ENCODE peak calls at places on chromosome 1, in six cellular contexts. V is upper lobe of left lung; K is heart left ventricle; P is IMR-90; Q is CD8-positive, alpha-beta T cell; X is A673. L is an unnamed sample.

GRCh38 chr1:228014235-228014930 is 7.6 kb downstream of the WNT3A start:
- DNase-seq in V (peak; percentile 21), K (peak; percentile 44), P (peak; percentile 38), Q (no peak), X (no peak), L (peak; percentile 85)

GRCh38 chr1:40955266-40955665 is 24.2 kb upstream of the CTPS1 start:
- DNase-seq in V (no peak), K (no peak), P (no peak), Q (no peak), X (no peak), L (no peak)

GRCh38 chr1:12516741-12517140 is 101.3 kb downstream of the DHRS3 start:
- DNase-seq in V (no peak), K (no peak), P (no peak), Q (no peak), X (no peak), L (no peak)

GRCh38 chr1:19735419-19736127 is 64.1 kb downstream of the TMCO4 start:
- DNase-seq in V (no peak), K (peak; percentile 74), P (peak; percentile 98), Q (no peak), X (peak; percentile 53), L (no peak)

GRCh38 chr1:94986783-94987182 is 59.9 kb upstream of the CNN3 start:
- DNase-seq in V (no peak), K (no peak), P (peak; percentile 84), Q (no peak), X (no peak), L (peak; percentile 73)

GRCh38 chr1:44208216-44208615 is 5.1 kb upstream of the DMAP1 start:
- DNase-seq in V (no peak), K (no peak), P (no peak), Q (no peak), X (no peak), L (no peak)

GRCh38 chr1:59290173-59290954 is 6.5 kb upstream of the FGGY start:
- DNase-seq in V (peak; percentile 73), K (no peak), P (peak; percentile 52), Q (no peak), X (peak; percentile 53), L (peak; percentile 83)

GRCh38 chr1:28170036-28170596 is 6.4 kb downstream of the PTAFR start:
- DNase-seq in V (no peak), K (no peak), P (no peak), Q (no peak), X (no peak), L (peak; percentile 84)

GRCh38 chr1:210499956-210500355 is 171.3 kb downstream of the HHAT start:
- DNase-seq in V (no peak), K (no peak), P (peak; percentile 11), Q (no peak), X (no peak), L (no peak)

GRCh38 chr1:27666791-27667254 is 5.2 kb downstream of the IFI6 start:
- DNase-seq in V (no peak), K (no peak), P (no peak), Q (no peak), X (no peak), L (no peak)

GRCh38 chr1:155049651-155050559 is 1.2 kb upstream of the ADAM15 start:
- DNase-seq in V (peak; percentile 58), K (no peak), P (peak; percentile 69), Q (no peak), X (peak; percentile 39), L (peak; percentile 37)

GRCh38 chr1:204495078-204495753 is 611 bp upstream of the PIK3C2B start:
- DNase-seq in V (no peak), K (no peak), P (no peak), Q (no peak), X (no peak), L (no peak)

GRCh38 chr1:220873087-220873486 is 6.2 kb upstream of the HLX start:
- DNase-seq in V (no peak), K (no peak), P (no peak), Q (no peak), X (no peak), L (no peak)
- H3K27me3 ChIP-seq in V (no peaks in the 10 kb centered on the region), K (no peaks in the 10 kb centered on the region), P (no peaks in the 10 kb centered on the region), Q (peaks cover 10% of the 10 kb centered on the region), X (peaks cover 31% of the 10 kb centered on the region), L (peaks cover 8% of the 10 kb centered on the region)

DNA sequence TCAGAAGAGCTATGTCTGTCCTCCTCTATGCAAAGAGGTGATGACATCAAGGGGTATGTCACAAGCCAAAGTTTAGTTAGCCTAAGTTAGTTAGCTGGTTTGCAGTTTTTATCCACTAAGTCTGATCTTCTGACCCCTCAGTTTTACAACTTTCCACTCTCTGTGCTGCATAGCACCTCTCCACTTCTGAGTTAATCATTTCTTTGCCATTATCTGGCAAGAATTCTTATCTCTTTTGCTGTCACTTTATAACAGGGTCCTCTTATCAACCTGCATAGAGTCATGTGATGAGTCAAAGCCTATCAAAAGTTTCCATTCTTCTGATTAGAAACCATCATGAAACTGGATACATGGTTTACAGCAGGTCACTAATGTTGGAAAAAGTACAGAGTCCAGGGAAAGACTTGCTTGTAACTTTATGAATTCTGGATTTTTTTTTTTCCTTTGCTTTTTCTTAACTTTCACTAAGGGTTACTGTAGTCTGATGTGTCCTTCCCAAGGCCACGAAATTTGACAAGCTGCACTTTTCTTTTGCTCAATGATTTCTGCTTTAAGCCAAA is at the start of gene NR5A2:
- DNase-seq in V (no peak), K (no peak), P (no peak), Q (no peak), X (no peak), L (no peak)
- H3K4me3 ChIP-seq in V (peak within 1 kb of the TSS; percentile 53), K (peak within 1 kb of the TSS; percentile 59), P (no peak within 1 kb of the TSS), Q (no peak within 1 kb of the TSS), X (no peak within 1 kb of the TSS), L (no peak within 1 kb of the TSS)

GRCh38 chr1:3221112-3222041 is 152.4 kb downstream of the PRDM16 start:
- DNase-seq in V (no peak), K (no peak), P (no peak), Q (no peak), X (no peak), L (no peak)
- H3K27me3 ChIP-seq in V (no peaks in the 10 kb centered on the region), K (no peaks in the 10 kb centered on the region), P (no peaks in the 10 kb centered on the region), Q (no peaks in the 10 kb centered on the region), X (peaks cover 90% of the 10 kb centered on the region), L (no peaks in the 10 kb centered on the region)

GRCh38 chr1:221072214-221072613 is 193.0 kb downstream of the HLX start:
- DNase-seq in V (no peak), K (no peak), P (no peak), Q (no peak), X (no peak), L (no peak)

GRCh38 chr1:221069178-221069903 is 190.1 kb downstream of the HLX start:
- DNase-seq in V (no peak), K (no peak), P (no peak), Q (no peak), X (no peak), L (no peak)

GRCh38 chr1:221074325-221074724 is 195.1 kb downstream of the HLX start:
- DNase-seq in V (no peak), K (no peak), P (peak; percentile 17), Q (no peak), X (no peak), L (peak; percentile 7)

GRCh38 chr1:221069956-221070355 is 190.7 kb downstream of the HLX start:
- DNase-seq in V (no peak), K (no peak), P (no peak), Q (no peak), X (no peak), L (no peak)

DNA sequence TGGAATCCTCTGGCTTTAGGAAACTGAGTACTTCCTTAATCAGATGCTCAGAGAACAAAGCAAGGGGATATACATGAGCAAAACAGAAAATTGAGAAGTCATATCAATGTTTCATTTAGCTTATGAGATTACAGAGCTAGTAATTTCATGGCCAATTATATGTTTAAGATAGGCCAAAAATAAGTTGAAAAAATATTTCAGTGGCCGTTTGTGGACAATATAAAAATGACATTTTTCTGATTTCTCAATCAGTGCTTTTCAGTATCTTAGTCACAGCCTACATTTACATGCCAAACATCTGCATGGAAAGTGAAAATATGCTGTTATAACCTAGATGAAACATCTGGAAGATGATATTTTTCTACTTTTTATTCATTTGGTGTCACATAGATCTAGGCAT is 192.5 kb downstream of the HLX start:
- DNase-seq in V (no peak), K (no peak), P (no peak), Q (no peak), X (no peak), L (no peak)
- H3K4me3 ChIP-seq in V (no peak overlapping the region), K (no peak overlapping the region), P (no peak overlapping the region), Q (no peak overlapping the region), X (no peak overlapping the region), L (no peak overlapping the region)

GRCh38 chr1:22250724-22251123 is 107.8 kb upstream of the WNT4 start:
- DNase-seq in V (no peak), K (no peak), P (no peak), Q (no peak), X (peak; percentile 26), L (no peak)
- H3K27me3 ChIP-seq in V (no peaks in the 10 kb centered on the region), K (no peaks in the 10 kb centered on the region), P (peaks cover 78% of the 10 kb centered on the region), Q (no peaks in the 10 kb centered on the region), X (no peaks in the 10 kb centered on the region), L (peaks cover 5% of the 10 kb centered on the region)

GRCh38 chr1:8661185-8662110 is 156.0 kb downstream of the RERE start:
- DNase-seq in V (no peak), K (peak; percentile 63), P (peak; percentile 91), Q (no peak), X (peak; percentile 98), L (peak; percentile 92)
- H3K4me3 ChIP-seq in V (no peak overlapping the region), K (no peak overlapping the region), P (peak overlapping the region; percentile 2), Q (no peak overlapping the region), X (peak overlapping the region; percentile 5), L (no peak overlapping the region)

DNA sequence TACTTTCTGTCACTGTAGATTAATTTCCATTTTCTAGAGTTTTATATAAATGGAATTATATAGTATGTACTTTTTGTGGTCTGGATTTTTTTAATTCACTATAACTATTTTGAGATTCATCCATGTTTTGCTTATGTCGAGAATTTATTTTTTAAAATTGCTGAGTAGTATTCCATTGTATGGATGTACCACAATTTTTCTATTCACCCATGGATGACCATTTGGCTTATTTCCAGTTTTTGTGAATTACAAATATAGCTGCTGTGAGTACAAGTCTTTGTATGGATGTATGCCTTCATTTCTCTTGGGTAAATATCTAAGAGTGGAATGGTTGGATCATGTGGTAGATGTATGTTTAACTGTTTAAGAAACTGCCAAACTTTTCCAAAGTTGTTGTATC is 3.7 kb upstream of the THEM4 start:
- DNase-seq in V (no peak), K (no peak), P (no peak), Q (no peak), X (no peak), L (no peak)
- H3K27me3 ChIP-seq in V (no peaks in the 10 kb centered on the region), K (no peaks in the 10 kb centered on the region), P (peaks cover 3% of the 10 kb centered on the region), Q (no peaks in the 10 kb centered on the region), X (no peaks in the 10 kb centered on the region), L (no peaks in the 10 kb centered on the region)